ENCODE peak calls at places on chromosomes 11 and 22, in four cellular contexts. M is AG20443, O is RWPE1, D is T-cell. Q is an unnamed sample.

GRCh38 chr11:16318320-16318719 is 38.0 kb downstream of the SOX6 start:
- DNase-seq in M (no peak), O (no peak), D (no peak), Q (no peak)

GRCh38 chr11:120035756-120036155 is 102.2 kb downstream of the TRIM29 start:
- DNase-seq in M (no peak), O (no peak), D (no peak), Q (no peak)

GRCh38 chr22:28674121-28674563 is 5.5 kb downstream of the TTC28 start:
- DNase-seq in M (peak; percentile 18), O (no peak), D (peak; percentile 58), Q (peak; percentile 35)

GRCh38 chr11:45266693-45267451 is 19.3 kb downstream of the SYT13 start:
- DNase-seq in M (no peak), O (no peak), D (no peak), Q (no peak)

GRCh38 chr22:32737811-32738210 is 63.7 kb upstream of the TIMP3 start:
- DNase-seq in M (peak; percentile 20), O (no peak), D (no peak), Q (peak; percentile 44)

GRCh38 chr11:134120143-134120850 is 51.4 kb downstream of the JAM3 start:
- DNase-seq in M (peak; percentile 83), O (peak; percentile 44), D (no peak), Q (peak; percentile 81)

GRCh38 chr11:80638296-80638695 is 1197.5 kb upstream of the TENM4 start:
- DNase-seq in M (no peak), O (peak; percentile 70), D (no peak), Q (no peak)

GRCh38 chr22:25666308-25666707 is 75.7 kb upstream of the MYO18B start:
- DNase-seq in M (no peak), O (no peak), D (no peak), Q (no peak)

GRCh38 chr22:45584621-45585436 is 82.1 kb downstream of the FBLN1 start:
- DNase-seq in M (no peak), O (no peak), D (no peak), Q (peak; percentile 32)

GRCh38 chr22:32005453-32005852 is 37.6 kb upstream of the SLC5A1 start:
- DNase-seq in M (peak; percentile 22), O (peak; percentile 13), D (no peak), Q (peak; percentile 15)

GRCh38 chr11:127943763-127944162 is 643.6 kb downstream of the ETS1 start:
- DNase-seq in M (no peak), O (no peak), D (no peak), Q (no peak)

GRCh38 chr11:83002047-83002446 is 69.7 kb downstream of the RAB30 start:
- DNase-seq in M (peak; percentile 27), O (no peak), D (peak; percentile 34), Q (no peak)

GRCh38 chr22:29004647-29005371 is 56.8 kb downstream of the C22orf31 start:
- DNase-seq in M (no peak), O (no peak), D (no peak), Q (no peak)

GRCh38 chr11:8090756-8091155 is 9.7 kb downstream of the TUB start:
- DNase-seq in M (peak; percentile 52), O (no peak), D (peak; percentile 9), Q (no peak)

GRCh38 chr11:78978831-78979230 is 404.2 kb upstream of the NARS2 start:
- DNase-seq in M (no peak), O (no peak), D (no peak), Q (no peak)

GRCh38 chr22:31588970-31589675 is 72.9 kb downstream of the PISD start:
- DNase-seq in M (no peak), O (no peak), D (no peak), Q (no peak)

GRCh38 chr22:38203090-38203810 is 1.5 kb downstream of the MAFF start:
- DNase-seq in M (no peak), O (peak; percentile 36), D (peak; percentile 45), Q (no peak)

GRCh38 chr22:41217553-41218157 is 12.5 kb downstream of the L3MBTL2 start:
- DNase-seq in M (peak; percentile 83), O (peak; percentile 71), D (peak; percentile 43), Q (peak; percentile 85)

GRCh38 chr11:120903686-120904085 is 120.2 kb upstream of the TBCEL start:
- DNase-seq in M (no peak), O (no peak), D (no peak), Q (no peak)

GRCh38 chr22:37684803-37685615 is 1.1 kb upstream of the NOL12 start:
- DNase-seq in M (no peak), O (no peak), D (no peak), Q (no peak)

GRCh38 chr11:9399466-9399865 is 15.0 kb downstream of the IPO7 start:
- DNase-seq in M (peak; percentile 28), O (no peak), D (no peak), Q (peak; percentile 35)

GRCh38 chr11:86737752-86738151 is 62.6 kb upstream of the PRSS23 start:
- DNase-seq in M (peak; percentile 43), O (no peak), D (no peak), Q (peak; percentile 54)

GRCh38 chr11:1565173-1565903 is 6.7 kb downstream of the DUSP8 start:
- DNase-seq in M (no peak), O (no peak), D (no peak), Q (no peak)

GRCh38 chr11:115170133-115170815 is 333.9 kb downstream of the CADM1 start:
- DNase-seq in M (peak; percentile 47), O (peak; percentile 17), D (no peak), Q (peak; percentile 44)

GRCh38 chr11:68340784-68341556 is 28.6 kb downstream of the LRP5 start:
- DNase-seq in M (no peak), O (no peak), D (no peak), Q (no peak)

GRCh38 chr11:44398266-44399045 is 88.5 kb upstream of the ALX4 start:
- DNase-seq in M (no peak), O (no peak), D (no peak), Q (no peak)